ENCODE peak calls at places on chromosomes 7 and 10, in nine cellular contexts. T, E, H, A, S, I, G, R and Y are unnamed samples.

GRCh38 chr7:130037703-130038102 is 13.5 kb downstream of the ZC3HC1 start:
- DNase-seq in T (no peak), E (peak; percentile 32), H (peak; percentile 20), A (no peak), S (no peak), I (no peak), G (no peak), R (no peak), Y (no peak)

GRCh38 chr7:30971840-30972563 is 8.2 kb downstream of the GHRHR start:
- DNase-seq in T (peak; percentile 38), E (no peak), H (no peak), A (no peak), S (no peak), I (no peak), G (no peak), R (no peak), Y (no peak)

GRCh38 chr7:43148161-43148731 is 35.8 kb downstream of the HECW1 start:
- DNase-seq in T (no peak), E (no peak), H (peak; percentile 23), A (no peak), S (no peak), I (no peak), G (no peak), R (no peak), Y (no peak)

GRCh38 chr7:50531401-50531906 is 33.8 kb downstream of the DDC start:
- DNase-seq in T (no peak), E (peak; percentile 70), H (peak; percentile 21), A (no peak), S (no peak), I (no peak), G (no peak), R (no peak), Y (peak; percentile 38)

GRCh38 chr10:62083868-62084267 is 182.4 kb downstream of the ARID5B start:
- DNase-seq in T (peak; percentile 82), E (peak; percentile 95), H (peak; percentile 84), A (no peak), S (no peak), I (peak; percentile 69), G (peak; percentile 42), R (peak; percentile 74), Y (peak; percentile 80)

GRCh38 chr7:23356726-23357125 is 57.6 kb downstream of the MALSU1 start:
- DNase-seq in T (no peak), E (peak; percentile 82), H (no peak), A (no peak), S (no peak), I (no peak), G (no peak), R (no peak), Y (no peak)

GRCh38 chr10:29470843-29471482 is 163.8 kb downstream of the SVIL start:
- DNase-seq in T (no peak), E (no peak), H (no peak), A (peak; percentile 19), S (no peak), I (no peak), G (no peak), R (no peak), Y (no peak)

GRCh38 chr10:86944907-86945306 is 12.5 kb downstream of the MMRN2 start:
- DNase-seq in T (peak; percentile 54), E (no peak), H (no peak), A (no peak), S (no peak), I (no peak), G (no peak), R (no peak), Y (no peak)

GRCh38 chr7:39616138-39616537 is 7.2 kb upstream of the RALA start:
- DNase-seq in T (no peak), E (peak; percentile 61), H (peak; percentile 63), A (no peak), S (no peak), I (no peak), G (no peak), R (no peak), Y (no peak)

GRCh38 chr10:1044146-1044545 is 4.8 kb downstream of the IDI1 start:
- DNase-seq in T (peak; percentile 38), E (no peak), H (no peak), A (no peak), S (no peak), I (no peak), G (no peak), R (no peak), Y (no peak)

DNA sequence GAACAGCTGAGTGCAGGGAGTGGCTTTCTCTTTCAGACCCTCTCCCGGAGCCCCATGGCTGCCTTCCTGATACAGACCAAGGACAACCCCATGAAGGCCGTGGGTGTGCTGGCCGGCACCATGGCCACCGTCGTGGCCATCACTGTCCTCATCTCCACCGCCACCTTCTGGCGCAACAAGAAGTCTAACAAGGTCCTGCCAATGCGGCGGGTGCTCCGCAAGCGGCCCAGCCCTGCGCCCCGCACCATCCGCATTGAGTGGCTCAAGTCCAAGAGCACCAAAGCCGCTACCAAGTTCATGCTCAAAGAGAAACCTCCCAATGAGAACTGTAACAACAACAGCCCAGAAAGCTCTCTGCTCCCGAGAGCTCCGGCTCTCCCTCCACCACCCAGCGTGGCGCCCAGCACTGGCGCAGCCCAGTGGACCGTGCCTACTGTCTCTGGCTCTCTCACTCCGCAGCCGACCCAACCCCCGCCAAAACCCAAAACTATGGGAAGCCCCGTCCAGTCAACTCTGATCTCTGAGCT is 11.2 kb downstream of the LRIT2 start:
- DNase-seq in T (peak; percentile 41), E (no peak), H (no peak), A (no peak), S (no peak), I (no peak), G (no peak), R (no peak), Y (no peak)
- H3K4me3 ChIP-seq in T (no peak overlapping the region), E (no peak overlapping the region), H (no peak overlapping the region), A (no peak overlapping the region), S (peak overlapping the region; percentile 8), I (no peak overlapping the region), G (no peak overlapping the region), R (no peak overlapping the region), Y (no peak overlapping the region)

GRCh38 chr7:157407512-157408257 is 70.9 kb downstream of the DNAJB6 start:
- DNase-seq in T (no peak), E (no peak), H (no peak), A (no peak), S (no peak), I (no peak), G (no peak), R (peak; percentile 8), Y (no peak)

GRCh38 chr7:157404845-157405481 is 68.2 kb downstream of the DNAJB6 start:
- DNase-seq in T (no peak), E (peak; percentile 94), H (peak; percentile 94), A (no peak), S (peak; percentile 71), I (peak; percentile 66), G (no peak), R (no peak), Y (peak; percentile 77)

GRCh38 chr7:157406971-157407370 is 70.2 kb downstream of the DNAJB6 start:
- DNase-seq in T (no peak), E (no peak), H (no peak), A (no peak), S (no peak), I (no peak), G (no peak), R (no peak), Y (no peak)

GRCh38 chr7:157405501-157405900 is 68.7 kb downstream of the DNAJB6 start:
- DNase-seq in T (no peak), E (no peak), H (no peak), A (no peak), S (no peak), I (no peak), G (no peak), R (no peak), Y (no peak)

DNA sequence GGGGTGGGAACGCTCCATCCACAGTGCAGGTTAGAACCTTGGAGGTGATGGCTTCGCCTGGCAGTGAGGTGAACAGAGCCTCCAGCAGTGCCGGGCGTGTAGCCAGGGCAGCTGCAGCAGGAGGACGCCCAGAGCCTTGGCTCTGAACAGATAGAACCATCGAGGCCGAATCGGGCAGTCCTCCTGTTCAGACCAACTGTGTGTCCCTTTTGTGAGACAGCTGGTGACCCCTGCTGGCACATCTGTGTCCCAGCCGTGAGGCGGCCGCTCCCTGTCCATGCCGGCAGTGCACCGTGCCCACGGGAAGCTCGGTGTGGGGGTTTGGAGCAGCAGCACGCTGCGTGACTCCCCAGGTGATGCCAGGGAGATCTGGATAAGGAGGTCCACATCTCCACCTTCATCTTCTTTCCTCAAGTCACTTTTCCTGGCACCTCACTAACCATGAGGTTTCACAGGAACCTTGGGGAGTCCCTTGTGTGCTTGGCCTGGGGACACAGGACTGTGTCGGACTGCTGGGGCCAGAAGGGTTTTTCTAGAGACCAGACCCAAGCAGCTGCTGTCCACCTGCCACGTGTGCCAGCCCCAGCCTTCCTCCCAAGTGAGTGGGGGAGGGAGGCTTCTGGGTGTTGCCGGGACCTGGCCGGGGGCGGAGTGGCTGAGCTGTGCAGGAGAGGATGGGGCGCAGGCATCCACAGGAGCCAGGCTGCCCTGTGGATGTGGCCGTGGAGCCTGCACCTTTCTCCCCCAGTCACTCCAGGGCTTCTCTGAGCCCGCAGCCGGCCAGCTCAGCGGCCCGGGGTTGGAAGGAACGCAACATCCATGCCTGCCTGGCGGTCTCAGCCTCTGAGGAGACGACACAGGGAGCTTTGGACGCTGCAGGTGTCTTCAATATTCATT is 69.4 kb downstream of the DNAJB6 start:
- DNase-seq in T (no peak), E (peak; percentile 20), H (no peak), A (no peak), S (no peak), I (no peak), G (peak; percentile 50), R (peak; percentile 65), Y (no peak)
- TF ChIP-seq CTCF in T (no peak), E (peak; percentile 9), H (peak; percentile 12), A (no peak), S (peak; percentile 20), I (no peak), G (peak; percentile 61), R (peak; percentile 59), Y (peak; percentile 21)

GRCh38 chr7:17843041-17843440 is 97.3 kb downstream of the SNX13 start:
- DNase-seq in T (no peak), E (no peak), H (no peak), A (no peak), S (no peak), I (no peak), G (no peak), R (no peak), Y (no peak)

GRCh38 chr7:17844022-17844421 is 96.3 kb downstream of the SNX13 start:
- DNase-seq in T (no peak), E (no peak), H (no peak), A (no peak), S (no peak), I (no peak), G (no peak), R (no peak), Y (no peak)

GRCh38 chr7:17846935-17847334 is 93.4 kb downstream of the SNX13 start:
- DNase-seq in T (no peak), E (no peak), H (no peak), A (no peak), S (no peak), I (no peak), G (no peak), R (no peak), Y (no peak)

GRCh38 chr7:17844514-17845196 is 95.6 kb downstream of the SNX13 start:
- DNase-seq in T (no peak), E (peak; percentile 34), H (peak; percentile 15), A (no peak), S (no peak), I (no peak), G (no peak), R (no peak), Y (peak; percentile 15)

GRCh38 chr7:17845197-17845547 is 95.1 kb downstream of the SNX13 start:
- DNase-seq in T (no peak), E (no peak), H (no peak), A (no peak), S (no peak), I (no peak), G (no peak), R (no peak), Y (no peak)
- H3K4me3 ChIP-seq in T (no peak overlapping the region), E (no peak overlapping the region), H (no peak overlapping the region), A (no peak overlapping the region), S (no peak overlapping the region), I (no peak overlapping the region), G (no peak overlapping the region), R (no peak overlapping the region), Y (no peak overlapping the region)

GRCh38 chr10:108112218-108112617 is 947.7 kb upstream of the SORCS1 start:
- DNase-seq in T (no peak), E (peak; percentile 1), H (no peak), A (no peak), S (no peak), I (no peak), G (no peak), R (no peak), Y (no peak)
- TF ChIP-seq CTCF in T (no peak), E (no peak), H (no peak), A (no peak), S (no peak), I (no peak), G (no peak), R (no peak), Y (peak; percentile 13)